ENCODE peak calls at places on chromosomes 13 and 19, in four cellular contexts. X is HL-60, W is K562, F is GM12878. T is an unnamed sample.

GRCh38 chr13:106493569-106493968 is 41.9 kb downstream of the EFNB2 start:
- DNase-seq in X (peak), W (no peak), F (peak), T (no peak)

GRCh38 chr19:46068345-46069258 is 27.8 kb upstream of the IGFL4 start:
- DNase-seq in X (peak), W (no peak), F (no peak), T (no peak)

GRCh38 chr19:48752511-48753365 is at the start of gene FUT1:
- DNase-seq in X (no peak), W (peak), F (no peak), T (no peak)

GRCh38 chr13:91986771-91987515 is 588.5 kb downstream of the GPC5 start:
- DNase-seq in X (no peak), W (no peak), F (no peak), T (no peak)

GRCh38 chr13:27339299-27339698 is 68.7 kb downstream of the RASL11A start:
- DNase-seq in X (no peak), W (peak), F (no peak), T (no peak)

GRCh38 chr19:56085571-56086275 is 35.4 kb downstream of the ZNF787 start:
- DNase-seq in X (no peak), W (no peak), F (no peak), T (peak)

GRCh38 chr13:35139591-35139990 is 197.5 kb downstream of the NBEA start:
- DNase-seq in X (no peak), W (no peak), F (no peak), T (no peak)

GRCh38 chr13:41568990-41569387 is 111.6 kb downstream of the RGCC start:
- DNase-seq in X (no peak), W (no peak), F (no peak), T (no peak)

GRCh38 chr19:2417881-2418406 is 9.4 kb downstream of the TIMM13 start:
- DNase-seq in X (no peak), W (no peak), F (no peak), T (no peak)

GRCh38 chr13:98480915-98481510 is 95.9 kb downstream of the STK24 start:
- DNase-seq in X (no peak), W (peak), F (no peak), T (peak)

GRCh38 chr19:39953915-39954314 is 17.1 kb upstream of the PSMC4 start:
- DNase-seq in X (no peak), W (no peak), F (no peak), T (no peak)

GRCh38 chr19:34503546-34504272 is 22.2 kb downstream of the WTIP start:
- DNase-seq in X (no peak), W (peak), F (no peak), T (no peak)

GRCh38 chr13:98327326-98328314 is 150.6 kb upstream of the RNF113B start:
- DNase-seq in X (no peak), W (no peak), F (no peak), T (no peak)

GRCh38 chr13:21849323-21849722 is 178.4 kb downstream of the FGF9 start:
- DNase-seq in X (no peak), W (peak), F (peak), T (peak)

GRCh38 chr13:46142692-46143238 is 37.9 kb upstream of the CPB2 start:
- DNase-seq in X (no peak), W (no peak), F (no peak), T (no peak)

GRCh38 chr13:40485611-40486517 is 180.6 kb downstream of the FOXO1 start:
- DNase-seq in X (no peak), W (no peak), F (no peak), T (peak)

GRCh38 chr13:77779461-77780272 is 82.2 kb downstream of the SLAIN1 start:
- DNase-seq in X (peak), W (no peak), F (peak), T (peak)

GRCh38 chr13:94703721-94704314 is 8.5 kb downstream of the SOX21 start:
- DNase-seq in X (no peak), W (no peak), F (no peak), T (no peak)

GRCh38 chr13:34201050-34201913 is 383.3 kb downstream of the RFC3 start:
- DNase-seq in X (no peak), W (no peak), F (no peak), T (no peak)

GRCh38 chr19:46844067-46844489 is 6.6 kb downstream of the AP2S1 start:
- DNase-seq in X (no peak), W (peak), F (no peak), T (no peak)

GRCh38 chr19:33175886-33176669 is 18.1 kb upstream of the LRP3 start:
- DNase-seq in X (no peak), W (no peak), F (no peak), T (no peak)

GRCh38 chr19:42850981-42851717 is 28.4 kb downstream of the PSG1 start:
- DNase-seq in X (no peak), W (no peak), F (no peak), T (no peak)

GRCh38 chr13:41785402-41786142 is 175.3 kb downstream of the VWA8 start:
- DNase-seq in X (no peak), W (no peak), F (no peak), T (no peak)

GRCh38 chr13:36258831-36259230 is 38.8 kb downstream of the CCDC169 start:
- DNase-seq in X (no peak), W (no peak), F (no peak), T (no peak)

GRCh38 chr19:13849277-13849676 is 27.7 kb upstream of the NANOS3 start:
- DNase-seq in X (no peak), W (no peak), F (no peak), T (no peak)

GRCh38 chr19:16228637-16229321 is 31.1 kb downstream of the AP1M1 start:
- DNase-seq in X (no peak), W (no peak), F (no peak), T (no peak)

GRCh38 chr19:46416077-46416709 is 2.8 kb upstream of the CCDC8 start:
- DNase-seq in X (no peak), W (peak), F (no peak), T (no peak)

GRCh38 chr13:48255954-48256353 is 22.9 kb downstream of the ITM2B start:
- DNase-seq in X (no peak), W (no peak), F (no peak), T (no peak)

GRCh38 chr19:45506991-45507863 is at the start of gene VASP:
- DNase-seq in X (peak), W (peak), F (peak), T (peak)

GRCh38 chr13:44976949-44977583 is 12.2 kb downstream of the NUFIP1 start:
- DNase-seq in X (no peak), W (no peak), F (no peak), T (no peak)

GRCh38 chr13:95643814-95644598 is 500 bp downstream of the DZIP1 start:
- DNase-seq in X (no peak), W (no peak), F (no peak), T (peak)

GRCh38 chr13:98975822-98976261 is 2.0 kb downstream of the DOCK9 start:
- DNase-seq in X (no peak), W (peak), F (no peak), T (no peak)

GRCh38 chr19:46999878-47000277 is 19.8 kb upstream of the NPAS1 start:
- DNase-seq in X (no peak), W (no peak), F (no peak), T (no peak)

GRCh38 chr19:13102666-13103584 is at the start of gene LYL1:
- DNase-seq in X (peak), W (peak), F (no peak), T (no peak)

GRCh38 chr13:75329723-75330122 is 152.2 kb downstream of the TBC1D4 start:
- DNase-seq in X (no peak), W (no peak), F (no peak), T (no peak)

GRCh38 chr13:113398963-113399754 is 35.2 kb upstream of the GRTP1 start:
- DNase-seq in X (no peak), W (no peak), F (no peak), T (no peak)

GRCh38 chr19:11483176-11484111 is 2.6 kb upstream of the ELAVL3 start:
- DNase-seq in X (no peak), W (no peak), F (no peak), T (no peak)
- TF ChIP-seq POLR2AphosphoS5 in X (no peak), W (no peak), F (no peak), T (no peak)

GRCh38 chr19:8615813-8616596 is 5.5 kb upstream of the ADAMTS10 start:
- DNase-seq in X (no peak), W (peak), F (no peak), T (no peak)
- TF ChIP-seq SPI1 in X (peak), W (no peak), F (no peak), T (peak)

DNA sequence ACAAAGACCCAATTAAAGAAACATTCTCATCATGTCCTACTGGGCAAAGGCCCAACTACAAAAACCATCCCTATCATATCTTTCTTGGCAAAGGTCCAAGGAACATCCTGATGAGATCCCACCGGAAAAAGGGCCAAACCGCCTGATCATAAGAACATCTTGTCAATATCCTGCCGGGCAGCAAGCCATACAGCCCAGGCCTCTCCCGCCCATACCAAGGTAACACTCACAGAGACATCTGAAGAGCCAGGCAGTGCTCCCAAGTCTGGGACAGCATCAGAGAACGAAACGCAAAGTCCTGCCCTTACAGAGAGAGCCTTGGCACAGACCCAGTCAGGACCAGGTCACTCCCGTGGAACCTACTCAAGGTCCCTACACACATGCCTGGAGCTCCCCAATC is 18.5 kb upstream of the ZNF331 start:
- DNase-seq in X (no peak), W (no peak), F (no peak), T (no peak)
- TF ChIP-seq POLR2AphosphoS5 in X (no peak), W (no peak), F (no peak), T (no peak)

GRCh38 chr13:50116430-50116973 is 101.3 kb downstream of the KCNRG start:
- DNase-seq in X (no peak), W (no peak), F (no peak), T (no peak)
- TF ChIP-seq SPI1 in X (peak), W (no peak), F (no peak), T (no peak)

DNA sequence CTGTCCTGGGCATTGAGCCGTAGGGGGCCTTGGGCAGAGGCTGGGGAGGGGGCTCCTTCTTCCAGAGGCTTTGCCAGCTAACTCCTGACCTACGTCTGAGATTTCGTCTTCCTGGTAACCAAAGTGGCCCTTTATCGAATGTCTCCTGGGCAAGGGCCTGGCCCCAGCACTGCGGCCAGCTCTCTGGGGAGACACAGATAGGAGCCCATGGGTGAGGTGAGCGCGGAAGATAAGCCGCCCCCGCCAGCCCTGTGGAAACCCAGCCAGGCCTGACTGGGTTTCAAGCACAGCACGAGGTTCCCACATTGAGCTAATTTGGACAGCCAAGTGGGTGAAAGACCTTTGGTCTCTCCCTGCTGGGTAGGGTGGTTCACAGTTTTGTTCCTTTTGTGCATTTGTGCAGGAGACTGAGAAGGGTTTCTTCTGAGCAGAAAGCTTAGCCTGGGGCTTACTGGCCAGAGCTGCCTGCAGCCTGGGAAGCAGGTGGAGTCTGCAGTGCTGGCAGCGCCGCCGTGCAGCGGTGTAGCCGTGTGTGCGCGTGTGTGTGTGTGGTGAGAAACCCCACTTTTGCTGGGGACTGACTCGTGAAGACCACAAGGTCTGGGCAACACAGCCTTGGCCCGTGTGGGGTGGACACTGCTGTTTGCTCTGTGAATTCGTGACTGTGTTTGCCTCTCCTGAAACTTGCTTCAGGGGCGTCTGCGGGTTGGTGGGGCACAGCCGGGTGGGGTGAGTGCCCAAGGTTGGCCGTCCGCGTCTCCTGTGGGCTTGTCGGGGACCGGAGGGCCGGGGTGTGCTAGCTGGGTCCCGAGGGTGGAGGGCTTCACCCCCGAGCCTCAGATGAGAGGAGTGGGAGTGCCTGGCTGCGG is 2.5 kb downstream of the BSG start:
- DNase-seq in X (no peak), W (peak), F (peak), T (no peak)
- TF ChIP-seq POLR2AphosphoS5 in X (no peak), W (peak), F (peak), T (no peak)

GRCh38 chr19:5020368-5020767 is 51.5 kb downstream of the KDM4B start:
- DNase-seq in X (no peak), W (no peak), F (no peak), T (no peak)

GRCh38 chr19:5024282-5024681 is 55.4 kb downstream of the KDM4B start:
- DNase-seq in X (no peak), W (peak), F (no peak), T (no peak)

GRCh38 chr19:5022066-5022860 is 53.4 kb downstream of the KDM4B start:
- DNase-seq in X (no peak), W (no peak), F (no peak), T (no peak)

GRCh38 chr19:5025027-5025426 is 56.1 kb downstream of the KDM4B start:
- DNase-seq in X (no peak), W (no peak), F (no peak), T (no peak)

DNA sequence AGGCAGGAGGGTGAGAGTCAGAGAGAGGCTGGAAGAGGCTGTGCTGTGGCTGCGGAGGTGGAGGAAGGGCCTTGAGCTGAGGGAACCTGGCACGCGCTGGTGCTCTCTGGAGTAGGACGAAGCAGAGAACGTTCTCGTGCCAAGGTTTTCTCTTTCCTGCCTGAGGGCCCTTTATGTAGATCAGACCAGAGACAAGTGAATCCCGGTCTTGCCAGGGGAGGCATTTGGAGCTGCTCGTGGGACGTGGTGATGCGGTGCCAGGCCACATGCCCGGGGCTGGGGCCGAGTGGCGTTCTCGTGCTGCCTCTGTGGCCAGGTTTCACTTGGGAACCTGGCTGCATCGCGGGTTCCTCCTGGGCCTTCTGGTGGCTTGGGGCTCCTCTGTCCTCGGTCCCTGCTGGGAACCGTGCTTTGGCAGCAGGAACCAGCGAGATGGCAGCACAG is 54.2 kb downstream of the KDM4B start:
- DNase-seq in X (no peak), W (no peak), F (no peak), T (no peak)
- TF ChIP-seq SPI1 in X (no peak), W (no peak), F (no peak), T (no peak)

GRCh38 chr19:3450796-3451411 is 29.4 kb downstream of the SMIM24 start:
- DNase-seq in X (no peak), W (no peak), F (no peak), T (no peak)
- TF ChIP-seq POLR2AphosphoS5 in X (no peak), W (peak), F (no peak), T (no peak)